ENCODE peak calls at places on chromosomes 2 and 18, in seven cellular contexts. G is left ventricle myocardium inferior, U is ovary, K is spleen, J is uterus, E is mucosa of descending colon, W is body of pancreas. D is an unnamed sample. For H3K36me3 and H3K4me1, the result is how much of the 10 kb centered on the place peaks cover.

GRCh38 chr2:195495966-195496365 is 161.1 kb upstream of the SLC39A10 start:
- DNase-seq in G (no peak), U (no peak), K (no peak), J (no peak), E (no peak), W (no peak), D (no peak)

GRCh38 chr2:18623782-18624181 is 34.4 kb upstream of the NT5C1B start:
- DNase-seq in G (no peak), U (no peak), K (no peak), J (no peak), E (no peak), W (no peak), D (no peak)

GRCh38 chr2:85765081-85765731 is 11.4 kb downstream of the ATOH8 start:
- DNase-seq in G (no peak), U (no peak), K (no peak), J (no peak), E (no peak), W (peak), D (no peak)

GRCh38 chr18:45197526-45197970 is 417.7 kb upstream of the SLC14A2 start:
- DNase-seq in G (no peak), U (no peak), K (no peak), J (no peak), E (no peak), W (no peak), D (no peak)

GRCh38 chr2:9887513-9887912 is 44.2 kb downstream of the TAF1B start:
- DNase-seq in G (no peak), U (no peak), K (no peak), J (no peak), E (no peak), W (no peak), D (no peak)

GRCh38 chr2:234422895-234423505 is 73.9 kb downstream of the ARL4C start:
- DNase-seq in G (no peak), U (no peak), K (peak), J (no peak), E (no peak), W (peak), D (no peak)

GRCh38 chr2:28893488-28893887 is 979 bp upstream of the WDR43 start:
- DNase-seq in G (peak), U (peak), K (no peak), J (no peak), E (peak), W (no peak), D (no peak)

GRCh38 chr2:172564376-172564775 is 8.5 kb downstream of the PDK1 start:
- DNase-seq in G (no peak), U (no peak), K (no peak), J (no peak), E (no peak), W (no peak), D (no peak)

GRCh38 chr2:110116033-110116710 is 550 bp upstream of the MALL start:
- DNase-seq in G (no peak), U (no peak), K (no peak), J (no peak), E (peak), W (no peak), D (no peak)

GRCh38 chr2:239833728-239834109 is 191.4 kb downstream of the NDUFA10 start:
- DNase-seq in G (no peak), U (no peak), K (peak), J (no peak), E (no peak), W (no peak), D (no peak)

GRCh38 chr2:85269959-85270358 is 57.8 kb downstream of the TGOLN2 start:
- DNase-seq in G (no peak), U (no peak), K (no peak), J (peak), E (no peak), W (no peak), D (no peak)

GRCh38 chr2:45119038-45119437 is 109.8 kb upstream of the SIX2 start:
- DNase-seq in G (no peak), U (no peak), K (no peak), J (no peak), E (no peak), W (no peak), D (no peak)

GRCh38 chr2:140242889-140243288 is 1462.7 kb upstream of the NXPH2 start:
- DNase-seq in G (no peak), U (no peak), K (no peak), J (no peak), E (no peak), W (no peak), D (no peak)

GRCh38 chr2:109611467-109612095 is 2.2 kb downstream of the SEPTIN10 start:
- DNase-seq in G (no peak), U (no peak), K (no peak), J (no peak), E (no peak), W (no peak), D (no peak)

GRCh38 chr2:240205348-240205747 is 64.9 kb upstream of the OTOS start:
- DNase-seq in G (no peak), U (no peak), K (peak), J (peak), E (no peak), W (no peak), D (no peak)

GRCh38 chr2:229689307-229689839 is 25.0 kb downstream of the DNER start:
- DNase-seq in G (no peak), U (no peak), K (no peak), J (no peak), E (no peak), W (no peak), D (no peak)
- H3K36me3 ChIP-seq in G (under half), U (under half), K (under half), J (under half), E (under half), W (under half), D (under half)

GRCh38 chr2:37585295-37585908 is 86.0 kb downstream of the CDC42EP3 start:
- DNase-seq in G (no peak), U (peak), K (no peak), J (no peak), E (peak), W (peak), D (no peak)

GRCh38 chr2:37587817-37588216 is 83.6 kb downstream of the CDC42EP3 start:
- DNase-seq in G (no peak), U (no peak), K (no peak), J (no peak), E (no peak), W (no peak), D (no peak)

GRCh38 chr2:37585982-37586621 is 85.3 kb downstream of the CDC42EP3 start:
- DNase-seq in G (no peak), U (peak), K (no peak), J (peak), E (peak), W (peak), D (peak)

GRCh38 chr2:37588316-37588777 is 83.1 kb downstream of the CDC42EP3 start:
- DNase-seq in G (no peak), U (no peak), K (no peak), J (no peak), E (no peak), W (peak), D (no peak)

GRCh38 chr2:37586663-37587409 is 84.6 kb downstream of the CDC42EP3 start:
- DNase-seq in G (no peak), U (no peak), K (no peak), J (no peak), E (peak), W (no peak), D (no peak)
- H3K4me1 ChIP-seq in G (half or more), U (under half), K (under half), J (under half), E (under half), W (half or more), D (half or more)

DNA sequence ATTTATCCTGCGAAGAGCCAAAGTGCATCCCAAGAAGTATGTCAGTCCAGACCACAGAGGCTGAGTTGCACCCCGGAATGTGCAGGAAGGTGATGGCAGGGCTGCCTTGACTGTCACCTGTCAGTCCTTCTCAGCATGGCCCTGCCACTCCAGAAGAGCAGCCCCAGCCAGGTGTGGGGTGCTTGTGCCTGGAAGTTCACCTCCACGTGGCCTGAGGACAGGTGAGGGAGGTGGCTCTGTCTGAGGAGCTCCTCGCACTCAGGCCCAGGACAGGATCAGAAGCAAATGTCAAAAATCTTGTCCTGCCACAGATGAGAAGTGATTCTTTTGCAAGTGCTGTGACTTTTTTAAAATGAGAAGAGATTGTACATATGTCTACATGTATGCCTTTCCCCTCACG is 31.4 kb upstream of the B3GNT7 start:
- DNase-seq in G (no peak), U (no peak), K (peak), J (no peak), E (no peak), W (no peak), D (no peak)
- TF ChIP-seq CTCF in G (no peak), U (no peak), K (no peak), J (no peak), E (no peak), W (no peak), D (no peak)

GRCh38 chr2:33021542-33022259 is 74.9 kb downstream of the LTBP1 start:
- DNase-seq in G (no peak), U (no peak), K (no peak), J (no peak), E (no peak), W (no peak), D (no peak)

GRCh38 chr2:33022989-33023731 is 76.4 kb downstream of the LTBP1 start:
- DNase-seq in G (no peak), U (no peak), K (no peak), J (no peak), E (no peak), W (no peak), D (no peak)

GRCh38 chr2:33022395-33022985 is 75.7 kb downstream of the LTBP1 start:
- DNase-seq in G (no peak), U (no peak), K (no peak), J (no peak), E (no peak), W (no peak), D (no peak)

GRCh38 chr2:33023732-33024301 is 77.1 kb downstream of the LTBP1 start:
- DNase-seq in G (no peak), U (no peak), K (no peak), J (no peak), E (no peak), W (no peak), D (no peak)

DNA sequence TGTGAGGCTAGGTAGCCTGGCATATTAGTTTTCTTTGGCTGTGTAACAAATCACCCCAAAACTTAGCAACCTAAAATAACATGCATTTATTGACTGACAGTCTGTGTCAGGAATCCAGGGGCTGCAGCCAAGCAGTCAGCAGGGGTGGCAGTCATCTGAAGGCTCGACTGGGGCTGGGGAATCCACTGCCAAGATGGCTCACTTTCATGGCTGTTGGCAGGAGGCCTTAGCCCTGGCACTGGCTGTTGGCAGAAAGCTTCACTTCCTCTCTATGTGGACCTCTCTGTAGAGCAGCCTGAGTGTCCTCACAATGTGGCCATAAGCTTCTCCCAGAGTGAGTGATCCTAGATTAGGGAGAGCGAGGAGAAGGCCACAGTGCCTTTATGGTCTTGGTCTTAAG is 78.0 kb downstream of the LTBP1 start:
- DNase-seq in G (no peak), U (no peak), K (no peak), J (no peak), E (no peak), W (no peak), D (no peak)
- H3K36me3 ChIP-seq in G (under half), U (under half), K (under half), J (under half), E (under half), W (under half), D (under half)

GRCh38 chr2:98486374-98486981 is 41.8 kb downstream of the INPP4A start:
- DNase-seq in G (no peak), U (no peak), K (peak), J (no peak), E (peak), W (no peak), D (no peak)

GRCh38 chr2:98487101-98487805 is 42.6 kb downstream of the INPP4A start:
- DNase-seq in G (no peak), U (no peak), K (peak), J (no peak), E (no peak), W (no peak), D (no peak)

GRCh38 chr2:98489971-98490962 is 45.6 kb downstream of the INPP4A start:
- DNase-seq in G (no peak), U (no peak), K (peak), J (no peak), E (peak), W (no peak), D (no peak)

GRCh38 chr2:98487806-98488189 is 43.1 kb downstream of the INPP4A start:
- DNase-seq in G (no peak), U (no peak), K (peak), J (no peak), E (peak), W (peak), D (no peak)

DNA sequence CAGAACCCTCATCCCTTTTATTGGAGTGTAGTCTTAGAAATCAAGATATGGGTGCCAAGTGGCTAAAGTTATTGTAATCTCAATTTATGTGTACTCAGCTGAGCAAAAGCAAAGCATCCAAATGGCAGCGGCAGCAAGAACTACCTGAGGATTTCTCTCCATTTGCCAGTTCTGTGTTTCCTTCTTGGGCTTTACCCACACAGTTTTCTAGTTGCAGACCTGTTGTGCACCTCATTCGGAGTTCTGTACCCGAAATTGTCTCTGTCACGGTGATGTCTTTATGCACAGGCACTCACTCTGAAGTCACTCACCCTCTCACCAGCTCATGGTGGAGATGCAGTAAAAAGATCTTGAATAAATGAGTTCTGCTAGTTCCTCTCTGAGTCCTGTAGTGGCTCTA is 43.6 kb downstream of the INPP4A start:
- DNase-seq in G (no peak), U (no peak), K (peak), J (no peak), E (no peak), W (no peak), D (no peak)
- H3K4me1 ChIP-seq in G (half or more), U (under half), K (under half), J (under half), E (under half), W (under half), D (under half)

GRCh38 chr18:77056399-77057015 is 76.1 kb downstream of the MBP start:
- DNase-seq in G (no peak), U (no peak), K (no peak), J (no peak), E (peak), W (no peak), D (no peak)

GRCh38 chr18:77053616-77054287 is 78.8 kb downstream of the MBP start:
- DNase-seq in G (no peak), U (no peak), K (peak), J (no peak), E (no peak), W (no peak), D (no peak)

GRCh38 chr18:77055429-77056310 is 76.9 kb downstream of the MBP start:
- DNase-seq in G (no peak), U (no peak), K (peak), J (no peak), E (no peak), W (no peak), D (no peak)

GRCh38 chr18:77054288-77054605 is 78.3 kb downstream of the MBP start:
- DNase-seq in G (no peak), U (no peak), K (peak), J (no peak), E (no peak), W (no peak), D (no peak)

GRCh38 chr18:77054606-77055428 is 77.8 kb downstream of the MBP start:
- DNase-seq in G (peak), U (peak), K (peak), J (peak), E (peak), W (peak), D (peak)
- TF ChIP-seq CTCF in G (peak), U (peak), K (peak), J (peak), E (no peak), W (peak), D (peak)

GRCh38 chr18:79626905-79627749 is 52.5 kb upstream of the CTDP1 start:
- DNase-seq in G (no peak), U (no peak), K (peak), J (peak), E (no peak), W (no peak), D (no peak)

GRCh38 chr18:79621501-79621900 is 58.1 kb upstream of the CTDP1 start:
- DNase-seq in G (no peak), U (no peak), K (peak), J (no peak), E (no peak), W (no peak), D (no peak)

GRCh38 chr18:79625924-79626561 is 53.6 kb upstream of the CTDP1 start:
- DNase-seq in G (no peak), U (no peak), K (peak), J (peak), E (no peak), W (no peak), D (no peak)

GRCh38 chr18:79625195-79625923 is 54.2 kb upstream of the CTDP1 start:
- DNase-seq in G (no peak), U (no peak), K (peak), J (peak), E (no peak), W (peak), D (no peak)

GRCh38 chr18:79624356-79624961 is 55.1 kb upstream of the CTDP1 start:
- DNase-seq in G (no peak), U (no peak), K (peak), J (peak), E (no peak), W (no peak), D (no peak)
- H3K36me3 ChIP-seq in G (under half), U (under half), K (under half), J (under half), E (under half), W (under half), D (under half)

D was measured in tibial nerve.